ENCODE peak calls at places on chromosomes 1 and 21, in five cellular contexts. D, Q, K, F and Z are unnamed samples.

GRCh38 chr1:24096009-24096736 is 15.8 kb downstream of the MYOM3 start:
- DNase-seq in D (no peak), Q (no peak), K (no peak), F (no peak), Z (no peak)

GRCh38 chr1:44511769-44512168 is 106.7 kb downstream of the RNF220 start:
- DNase-seq in D (no peak), Q (peak), K (no peak), F (no peak), Z (no peak)

GRCh38 chr1:111968511-111968910 is 21.0 kb downstream of the KCND3 start:
- DNase-seq in D (no peak), Q (no peak), K (no peak), F (no peak), Z (no peak)

GRCh38 chr1:156928043-156928602 is 7.7 kb downstream of the LRRC71 start:
- DNase-seq in D (no peak), Q (no peak), K (no peak), F (no peak), Z (no peak)

GRCh38 chr1:7145947-7146346 is 360.7 kb downstream of the CAMTA1 start:
- DNase-seq in D (no peak), Q (no peak), K (no peak), F (no peak), Z (no peak)

GRCh38 chr1:152743371-152744145 is 14.3 kb upstream of the KPRP start:
- DNase-seq in D (no peak), Q (no peak), K (no peak), F (no peak), Z (no peak)

GRCh38 chr1:222613627-222614026 is 4.3 kb upstream of the MIA3 start:
- DNase-seq in D (no peak), Q (no peak), K (no peak), F (no peak), Z (no peak)

GRCh38 chr21:44351535-44352252 is 1.7 kb upstream of the TRPM2 start:
- DNase-seq in D (no peak), Q (no peak), K (no peak), F (no peak), Z (no peak)

GRCh38 chr1:190578531-190578930 is 100.9 kb upstream of the BRINP3 start:
- DNase-seq in D (no peak), Q (no peak), K (no peak), F (no peak), Z (no peak)

GRCh38 chr1:228695015-228695955 is 40.0 kb upstream of the RHOU start:
- DNase-seq in D (no peak), Q (peak), K (no peak), F (no peak), Z (no peak)

GRCh38 chr1:201714542-201715276 is 114.2 kb upstream of the IPO9 start:
- DNase-seq in D (no peak), Q (no peak), K (no peak), F (peak), Z (no peak)

GRCh38 chr1:94258873-94259331 is 21.5 kb upstream of the ARHGAP29 start:
- DNase-seq in D (no peak), Q (no peak), K (no peak), F (peak), Z (no peak)

GRCh38 chr1:117171900-117172501 is 38.7 kb downstream of the VTCN1 start:
- DNase-seq in D (no peak), Q (no peak), K (peak), F (no peak), Z (peak)

GRCh38 chr1:53620620-53620957 is 118.4 kb downstream of the GLIS1 start:
- DNase-seq in D (no peak), Q (no peak), K (no peak), F (no peak), Z (no peak)

GRCh38 chr1:119647228-119647733 is 785 bp downstream of the ZNF697 start:
- DNase-seq in D (no peak), Q (no peak), K (no peak), F (no peak), Z (no peak)

GRCh38 chr21:45151484-45152115 is 77.2 kb downstream of the ADARB1 start:
- DNase-seq in D (no peak), Q (no peak), K (no peak), F (no peak), Z (no peak)

GRCh38 chr1:90707363-90707710 is 9.8 kb downstream of the BARHL2 start:
- DNase-seq in D (no peak), Q (no peak), K (peak), F (no peak), Z (no peak)

GRCh38 chr1:76465030-76465429 is 390.5 kb downstream of the ST6GALNAC3 start:
- DNase-seq in D (no peak), Q (no peak), K (no peak), F (no peak), Z (no peak)

GRCh38 chr1:88509369-88509768 is 174.7 kb upstream of the PKN2 start:
- DNase-seq in D (no peak), Q (no peak), K (no peak), F (no peak), Z (no peak)

GRCh38 chr1:41003127-41003639 is 18.3 kb downstream of the SLFNL1 start:
- DNase-seq in D (no peak), Q (no peak), K (no peak), F (no peak), Z (no peak)

GRCh38 chr1:89089962-89090361 is 25.0 kb upstream of the GBP1 start:
- DNase-seq in D (no peak), Q (no peak), K (no peak), F (no peak), Z (no peak)

GRCh38 chr1:43432171-43432860 is 21.4 kb downstream of the HYI start:
- DNase-seq in D (no peak), Q (no peak), K (no peak), F (no peak), Z (no peak)

GRCh38 chr1:198638441-198638840 is 399 bp upstream of the PTPRC start:
- DNase-seq in D (no peak), Q (no peak), K (no peak), F (no peak), Z (no peak)

GRCh38 chr1:8871965-8872399 is 6.5 kb downstream of the ENO1 start:
- DNase-seq in D (no peak), Q (no peak), K (no peak), F (no peak), Z (no peak)

GRCh38 chr1:94971491-94971924 is 44.6 kb upstream of the CNN3 start:
- DNase-seq in D (no peak), Q (no peak), K (no peak), F (no peak), Z (no peak)

GRCh38 chr1:94602802-94603625 is 61.5 kb upstream of the F3 start:
- DNase-seq in D (no peak), Q (no peak), K (no peak), F (no peak), Z (no peak)

GRCh38 chr1:63887809-63888208 is 114.0 kb downstream of the ROR1 start:
- DNase-seq in D (no peak), Q (no peak), K (no peak), F (no peak), Z (no peak)

GRCh38 chr1:213284626-213285025 is 233.6 kb downstream of the RPS6KC1 start:
- DNase-seq in D (no peak), Q (no peak), K (no peak), F (peak), Z (no peak)

GRCh38 chr1:222886194-222887126 is 71.6 kb downstream of the DISP1 start:
- DNase-seq in D (no peak), Q (peak), K (no peak), F (no peak), Z (no peak)

GRCh38 chr1:168879906-168880734 is 151.1 kb upstream of the DPT start:
- DNase-seq in D (no peak), Q (no peak), K (peak), F (no peak), Z (no peak)

GRCh38 chr1:221397606-221398005 is 344.3 kb downstream of the DUSP10 start:
- DNase-seq in D (no peak), Q (no peak), K (no peak), F (no peak), Z (no peak)

GRCh38 chr1:3213730-3214129 is 144.7 kb downstream of the PRDM16 start:
- DNase-seq in D (no peak), Q (no peak), K (no peak), F (no peak), Z (no peak)

GRCh38 chr1:11802973-11803885 is 2.5 kb downstream of the MTHFR start:
- DNase-seq in D (peak), Q (peak), K (peak), F (peak), Z (peak)

GRCh38 chr1:161986328-161986727 is 37.3 kb downstream of the OLFML2B start:
- DNase-seq in D (peak), Q (no peak), K (no peak), F (no peak), Z (peak)